ENCODE peak calls at places on chromosomes 5 and 9, in seven cellular contexts. N, S, E, Z, Q, O and D are unnamed samples.

GRCh38 chr5:114419941-114420340 is 58.1 kb downstream of the KCNN2 start:
- DNase-seq in N (peak), S (no peak), E (peak), Z (no peak), Q (peak), O (no peak), D (no peak)

GRCh38 chr5:177982072-177982727 is 13.8 kb downstream of the PROP1 start:
- DNase-seq in N (no peak), S (no peak), E (no peak), Z (no peak), Q (no peak), O (no peak), D (peak)

GRCh38 chr9:106622148-106622547 is 240.8 kb upstream of the ZNF462 start:
- DNase-seq in N (no peak), S (peak), E (no peak), Z (no peak), Q (peak), O (no peak), D (peak)

GRCh38 chr5:10222326-10222725 is 27.4 kb downstream of the ATPSCKMT start:
- DNase-seq in N (no peak), S (no peak), E (no peak), Z (no peak), Q (no peak), O (peak), D (no peak)

GRCh38 chr9:35756743-35757526 is 2.9 kb upstream of the MSMP start:
- DNase-seq in N (peak), S (peak), E (peak), Z (peak), Q (peak), O (peak), D (peak)

GRCh38 chr5:180647941-180648500 is 1.4 kb downstream of the FLT4 start:
- DNase-seq in N (no peak), S (no peak), E (no peak), Z (no peak), Q (no peak), O (no peak), D (peak)

GRCh38 chr5:180328296-180329137 is 24.6 kb downstream of the GFPT2 start:
- DNase-seq in N (peak), S (peak), E (peak), Z (peak), Q (peak), O (peak), D (peak)

GRCh38 chr9:73869261-73869660 is 627.9 kb upstream of the RORB start:
- DNase-seq in N (peak), S (peak), E (peak), Z (peak), Q (peak), O (peak), D (no peak)

GRCh38 chr9:8268881-8269280 is 469.3 kb upstream of the DMAC1 start:
- DNase-seq in N (no peak), S (no peak), E (no peak), Z (no peak), Q (no peak), O (no peak), D (no peak)

GRCh38 chr5:167812871-167813270 is 478.6 kb upstream of the WWC1 start:
- DNase-seq in N (no peak), S (no peak), E (no peak), Z (no peak), Q (no peak), O (no peak), D (no peak)

GRCh38 chr9:119368179-119368578 is 1.1 kb downstream of the BRINP1 start:
- DNase-seq in N (no peak), S (no peak), E (no peak), Z (no peak), Q (no peak), O (no peak), D (no peak)

GRCh38 chr9:21681641-21682040 is 120.8 kb upstream of the MTAP start:
- DNase-seq in N (no peak), S (no peak), E (peak), Z (no peak), Q (peak), O (peak), D (no peak)

GRCh38 chr5:35926389-35927051 is 11.9 kb downstream of the CAPSL start:
- DNase-seq in N (peak), S (peak), E (peak), Z (peak), Q (peak), O (peak), D (peak)

GRCh38 chr5:150751096-150751891 is 7.5 kb downstream of the DCTN4 start:
- DNase-seq in N (no peak), S (no peak), E (no peak), Z (no peak), Q (no peak), O (no peak), D (no peak)

GRCh38 chr5:181243020-181243520 is 636 bp downstream of the RACK1 start:
- DNase-seq in N (no peak), S (no peak), E (peak), Z (no peak), Q (no peak), O (no peak), D (no peak)

GRCh38 chr5:159511570-159511969 is 181.3 kb upstream of the IL12B start:
- DNase-seq in N (no peak), S (no peak), E (no peak), Z (no peak), Q (no peak), O (no peak), D (no peak)

GRCh38 chr5:1293997-1294838 is 650 bp downstream of the TERT start:
- DNase-seq in N (no peak), S (no peak), E (no peak), Z (no peak), Q (no peak), O (no peak), D (no peak)

GRCh38 chr9:126620478-126620877 is 6.8 kb downstream of the LMX1B start:
- DNase-seq in N (no peak), S (no peak), E (no peak), Z (no peak), Q (no peak), O (no peak), D (no peak)

GRCh38 chr5:163867324-163867723 is 361.9 kb downstream of the MAT2B start:
- DNase-seq in N (peak), S (no peak), E (peak), Z (no peak), Q (peak), O (no peak), D (no peak)

GRCh38 chr9:136328011-136328621 is 777 bp downstream of the GPSM1 start:
- DNase-seq in N (no peak), S (no peak), E (no peak), Z (no peak), Q (no peak), O (no peak), D (no peak)

GRCh38 chr5:124754206-124754927 is 7.9 kb upstream of the ZNF608 start:
- DNase-seq in N (no peak), S (peak), E (no peak), Z (no peak), Q (peak), O (no peak), D (no peak)

GRCh38 chr9:34098307-34098706 is 28.2 kb downstream of the DCAF12 start:
- DNase-seq in N (no peak), S (no peak), E (no peak), Z (no peak), Q (no peak), O (no peak), D (peak)

GRCh38 chr9:38254151-38254550 is 138.4 kb upstream of the ALDH1B1 start:
- DNase-seq in N (no peak), S (no peak), E (no peak), Z (no peak), Q (no peak), O (no peak), D (no peak)

GRCh38 chr5:119411291-119411934 is 40.9 kb upstream of the HSD17B4 start:
- DNase-seq in N (peak), S (no peak), E (peak), Z (no peak), Q (peak), O (peak), D (no peak)

GRCh38 chr9:86638109-86638508 is 283.9 kb upstream of the TUT7 start:
- DNase-seq in N (no peak), S (no peak), E (no peak), Z (no peak), Q (no peak), O (no peak), D (no peak)

GRCh38 chr5:176388003-176388340 is 426 bp downstream of the NOP16 start:
- DNase-seq in N (peak), S (no peak), E (peak), Z (no peak), Q (peak), O (peak), D (no peak)

GRCh38 chr9:122338989-122339388 is 31.8 kb upstream of the PTGS1 start:
- DNase-seq in N (no peak), S (no peak), E (no peak), Z (no peak), Q (no peak), O (no peak), D (no peak)

GRCh38 chr5:150440948-150441812 is 8.4 kb downstream of the RPS14 start:
- DNase-seq in N (peak), S (no peak), E (no peak), Z (no peak), Q (no peak), O (no peak), D (no peak)

GRCh38 chr9:130286072-130286770 is 20.7 kb downstream of the HMCN2 start:
- DNase-seq in N (no peak), S (no peak), E (no peak), Z (no peak), Q (no peak), O (no peak), D (no peak)

GRCh38 chr5:51494821-51495220 is 111.6 kb downstream of the ISL1 start:
- DNase-seq in N (no peak), S (no peak), E (no peak), Z (no peak), Q (no peak), O (no peak), D (no peak)

GRCh38 chr5:149500922-149501582 is 50.2 kb downstream of the CSNK1A1 start:
- DNase-seq in N (peak), S (no peak), E (peak), Z (no peak), Q (peak), O (peak), D (no peak)

GRCh38 chr5:175867587-175868347 is 3.6 kb upstream of the CPLX2 start:
- DNase-seq in N (no peak), S (peak), E (no peak), Z (peak), Q (peak), O (peak), D (peak)

GRCh38 chr5:136620016-136620419 is 254.7 kb upstream of the TRPC7 start:
- DNase-seq in N (peak), S (no peak), E (peak), Z (no peak), Q (peak), O (no peak), D (no peak)

GRCh38 chr5:79924936-79925893 is 65.8 kb downstream of the MTX3 start:
- DNase-seq in N (no peak), S (no peak), E (peak), Z (no peak), Q (peak), O (no peak), D (peak)

GRCh38 chr9:95018099-95018927 is 291.8 kb downstream of the AOPEP start:
- DNase-seq in N (peak), S (no peak), E (peak), Z (no peak), Q (peak), O (peak), D (no peak)

GRCh38 chr5:145554399-145554798 is 280.7 kb downstream of the PRELID2 start:
- DNase-seq in N (peak), S (no peak), E (peak), Z (no peak), Q (peak), O (peak), D (no peak)